ENCODE peak calls at places on chromosomes 13 and 19, in six cellular contexts. J is dorsolateral prefrontal cortex, X is foreskin fibroblast, N is ascending aorta, G is Caco-2, E is OCI-LY7. C is an unnamed sample.

GRCh38 chr13:92530364-92530763 is 696.2 kb upstream of the GPC6 start:
- DNase-seq in J (no peak), X (no peak), N (no peak), G (no peak), E (no peak), C (no peak)

GRCh38 chr13:103140001-103140671 is 73.9 kb upstream of the SLC10A2 start:
- DNase-seq in J (no peak), X (peak), N (no peak), G (no peak), E (peak), C (peak)

GRCh38 chr19:58584498-58585441 is 11.6 kb upstream of the MZF1 start:
- DNase-seq in J (no peak), X (no peak), N (no peak), G (no peak), E (no peak), C (no peak)

GRCh38 chr19:41804327-41804726 is 7.9 kb downstream of the CEACAM3 start:
- DNase-seq in J (no peak), X (no peak), N (no peak), G (no peak), E (peak), C (no peak)

GRCh38 chr13:94886191-94886590 is 173.8 kb upstream of the SOX21 start:
- DNase-seq in J (no peak), X (peak), N (no peak), G (no peak), E (no peak), C (peak)

GRCh38 chr19:35797663-35798062 is 15.0 kb downstream of the PRODH2 start:
- DNase-seq in J (peak), X (no peak), N (no peak), G (no peak), E (no peak), C (no peak)

GRCh38 chr19:49570997-49571676 is 9.2 kb downstream of the NOSIP start:
- DNase-seq in J (no peak), X (peak), N (no peak), G (peak), E (peak), C (no peak)

GRCh38 chr13:42312817-42313431 is 41.0 kb downstream of the AKAP11 start:
- DNase-seq in J (no peak), X (no peak), N (no peak), G (no peak), E (no peak), C (no peak)

GRCh38 chr13:102817907-102818306 is 19.0 kb downstream of the BIVM start:
- DNase-seq in J (no peak), X (peak), N (no peak), G (no peak), E (no peak), C (no peak)

GRCh38 chr13:84684804-84685203 is 802.5 kb upstream of the SLITRK1 start:
- DNase-seq in J (no peak), X (no peak), N (no peak), G (no peak), E (no peak), C (no peak)

GRCh38 chr13:67230774-67231480 is 791 bp upstream of the PCDH9 start:
- DNase-seq in J (peak), X (peak), N (no peak), G (peak), E (peak), C (no peak)

GRCh38 chr19:7680606-7681335 is at the start of gene TRAPPC5:
- DNase-seq in J (peak), X (peak), N (peak), G (peak), E (peak), C (no peak)
- TF ChIP-seq CTCF in J (peak), X (peak), N (peak), G (peak), E (peak), C (peak)

GRCh38 chr13:35703061-35703460 is 226.6 kb upstream of the MAB21L1 start:
- DNase-seq in J (no peak), X (peak), N (no peak), G (no peak), E (no peak), C (no peak)

GRCh38 chr13:35700661-35701060 is 224.2 kb upstream of the MAB21L1 start:
- DNase-seq in J (no peak), X (peak), N (no peak), G (no peak), E (no peak), C (peak)

GRCh38 chr13:35699805-35700204 is 223.3 kb upstream of the MAB21L1 start:
- DNase-seq in J (no peak), X (peak), N (no peak), G (no peak), E (no peak), C (peak)

GRCh38 chr13:35704331-35704730 is 227.8 kb upstream of the MAB21L1 start:
- DNase-seq in J (no peak), X (no peak), N (no peak), G (no peak), E (no peak), C (no peak)

GRCh38 chr13:35702316-35702715 is 225.8 kb upstream of the MAB21L1 start:
- DNase-seq in J (no peak), X (no peak), N (no peak), G (no peak), E (no peak), C (no peak)
- H3K4me3 ChIP-seq in J (no peak), X (no peak), N (no peak), G (no peak), E (no peak), C (no peak)

DNA sequence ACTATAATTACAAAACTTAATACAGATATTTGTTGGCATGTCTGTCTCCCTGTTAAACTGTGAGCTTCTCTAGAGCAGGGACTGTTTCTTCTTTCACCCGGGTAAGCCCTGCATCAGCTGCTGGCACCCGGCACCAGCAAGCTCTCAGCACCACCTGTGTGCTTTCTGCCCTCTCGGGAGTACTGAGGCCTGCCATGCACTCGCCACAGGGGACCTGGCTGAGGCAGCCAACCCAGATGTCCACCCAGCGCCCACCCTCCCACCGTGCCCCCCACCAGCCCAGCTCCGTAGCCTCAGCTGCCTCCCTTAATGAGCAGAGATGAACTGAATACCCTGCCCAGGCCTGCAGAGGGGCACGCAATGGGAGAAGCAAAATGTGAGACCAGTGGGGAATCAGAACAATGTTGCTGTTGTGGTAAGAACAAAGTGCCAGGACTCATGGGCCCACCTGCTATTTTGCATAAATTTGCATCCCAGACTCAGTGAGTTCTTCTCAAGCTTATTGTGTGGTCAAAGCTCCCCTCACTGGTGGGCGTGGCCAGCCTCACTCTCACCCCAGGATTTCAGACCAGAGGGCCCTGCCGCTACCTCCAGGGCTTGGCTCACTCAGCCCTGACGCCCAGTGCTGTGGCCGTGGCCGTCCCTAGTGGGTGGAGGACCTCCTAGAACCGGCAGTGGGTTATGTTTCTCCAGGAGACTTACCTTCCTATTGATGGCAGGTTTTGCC is 14.6 kb upstream of the SERPINE3 start:
- DNase-seq in J (peak), X (no peak), N (no peak), G (no peak), E (no peak), C (no peak)
- TF ChIP-seq CTCF in J (no peak), X (no peak), N (no peak), G (no peak), E (no peak), C (no peak)

GRCh38 chr13:44814144-44814543 is 175.1 kb downstream of the NUFIP1 start:
- DNase-seq in J (no peak), X (no peak), N (no peak), G (no peak), E (no peak), C (no peak)
- H3K4me3 ChIP-seq in J (no peak), X (no peak), N (no peak), G (no peak), E (no peak), C (no peak)

DNA sequence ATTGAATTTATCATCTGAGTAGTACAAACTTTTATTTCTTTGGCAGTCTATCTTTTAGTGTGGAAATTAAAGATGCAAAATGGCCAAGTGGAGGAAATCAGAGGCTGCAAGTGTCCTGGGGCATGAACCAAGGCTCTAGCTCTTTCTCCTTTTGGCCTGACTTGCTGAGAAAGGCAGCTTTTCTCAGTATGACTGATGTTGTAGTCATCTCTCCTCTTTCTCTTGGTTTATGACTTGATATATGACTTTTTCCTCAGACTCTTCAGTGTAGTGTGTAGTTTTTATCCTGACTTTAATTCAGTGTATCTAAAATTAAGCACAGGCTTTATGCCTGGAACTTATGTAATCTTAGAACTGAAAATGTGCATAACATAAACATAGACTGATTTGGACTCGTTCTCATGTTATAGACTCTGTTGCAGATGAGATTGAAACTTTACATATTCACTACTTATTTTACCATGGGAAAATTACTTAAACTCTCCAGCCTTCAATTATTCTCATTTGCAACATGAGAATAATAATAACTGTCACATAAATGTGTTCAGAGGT is 65.8 kb downstream of the SLITRK5 start:
- DNase-seq in J (no peak), X (no peak), N (no peak), G (no peak), E (no peak), C (no peak)
- TF ChIP-seq CTCF in J (no peak), X (no peak), N (no peak), G (no peak), E (no peak), C (no peak)

DNA sequence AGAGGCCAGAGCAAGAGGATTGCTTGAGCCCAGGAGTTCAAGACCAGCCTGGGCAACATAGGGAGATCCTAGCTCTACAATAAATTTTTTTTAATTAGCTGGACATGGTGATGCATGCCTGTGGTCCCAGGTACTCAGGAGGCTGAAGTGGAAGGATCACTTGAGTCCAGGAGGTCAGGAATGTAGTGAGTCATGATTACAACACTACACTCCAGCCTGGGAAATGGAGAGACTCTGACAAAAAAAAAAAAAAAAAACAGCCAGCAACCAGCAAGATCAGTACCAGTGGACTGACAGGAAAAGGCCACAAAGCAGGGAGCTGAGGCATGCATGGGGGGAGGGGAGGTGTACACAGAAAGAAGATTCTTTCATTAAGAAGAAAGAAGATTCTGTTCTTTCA is 52.7 kb upstream of the RFXAP start:
- DNase-seq in J (no peak), X (peak), N (no peak), G (no peak), E (no peak), C (peak)
- H3K4me3 ChIP-seq in J (no peak), X (no peak), N (no peak), G (no peak), E (no peak), C (no peak)

GRCh38 chr19:52567921-52568320 is 2.2 kb upstream of the ZNF701 start:
- DNase-seq in J (no peak), X (no peak), N (no peak), G (no peak), E (no peak), C (no peak)

GRCh38 chr19:52566588-52566987 is 3.5 kb upstream of the ZNF701 start:
- DNase-seq in J (no peak), X (peak), N (no peak), G (no peak), E (no peak), C (peak)

GRCh38 chr19:52566121-52566520 is 4.0 kb upstream of the ZNF701 start:
- DNase-seq in J (no peak), X (no peak), N (no peak), G (no peak), E (no peak), C (no peak)

GRCh38 chr19:52570005-52570861 is at the start of gene ZNF701:
- DNase-seq in J (peak), X (peak), N (peak), G (peak), E (peak), C (peak)
- TF ChIP-seq CTCF in J (peak), X (no peak), N (no peak), G (peak), E (no peak), C (peak)

DNA sequence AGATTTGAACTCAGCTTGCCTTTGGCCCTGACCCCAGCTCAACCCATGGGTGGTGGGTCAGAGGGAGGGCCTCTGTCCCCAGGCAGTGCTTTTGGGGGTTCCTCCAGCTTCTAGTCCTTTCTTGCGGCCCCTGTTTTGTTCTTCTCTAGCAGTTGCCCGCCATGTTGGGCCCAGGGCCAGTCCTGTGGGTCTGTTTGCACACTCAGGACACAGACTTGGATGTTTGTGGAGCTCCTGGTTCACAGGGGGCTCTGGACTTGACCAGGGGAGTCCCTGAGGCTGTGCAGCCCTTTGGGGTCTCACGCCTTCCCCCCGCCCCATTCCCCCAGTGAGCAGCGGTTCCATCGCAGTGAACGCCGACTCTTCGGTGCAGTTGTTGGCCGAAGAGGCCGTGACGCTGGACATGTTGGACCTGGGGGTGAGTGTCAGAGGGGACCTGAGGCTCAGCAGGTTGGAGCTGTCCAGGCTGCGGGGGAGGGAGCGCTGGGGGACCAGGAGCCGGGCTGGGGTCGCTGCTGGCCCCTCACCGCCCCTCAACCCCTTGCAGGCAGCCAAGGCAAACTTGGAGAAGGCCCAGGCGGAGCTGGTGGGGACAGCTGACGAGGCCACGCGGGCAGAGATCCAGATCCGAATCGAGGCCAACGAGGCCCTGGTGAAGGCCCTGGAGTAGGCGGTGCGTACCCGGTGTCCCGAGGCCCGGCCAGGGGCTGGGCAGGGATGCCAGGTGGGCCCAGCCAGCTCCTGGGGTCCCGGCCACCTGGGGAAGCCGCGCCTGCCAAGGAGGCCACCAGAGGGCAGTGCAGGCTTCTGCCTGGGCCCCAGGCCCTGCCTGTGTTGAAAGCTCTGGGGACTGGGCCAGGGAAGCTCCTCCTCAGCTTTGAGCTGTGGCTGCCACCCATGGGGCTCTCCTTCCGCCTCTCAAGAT is 2.5 kb downstream of the ATP5F1D start:
- DNase-seq in J (peak), X (peak), N (no peak), G (peak), E (peak), C (no peak)
- H3K4me3 ChIP-seq in J (peak), X (peak), N (peak), G (no peak), E (peak), C (peak)

GRCh38 chr13:28953714-28954113 is 133.6 kb downstream of the MTUS2 start:
- DNase-seq in J (no peak), X (no peak), N (no peak), G (no peak), E (no peak), C (no peak)
- TF ChIP-seq CTCF in J (no peak), X (no peak), N (no peak), G (no peak), E (peak), C (no peak)

GRCh38 chr19:3275068-3275582 is 50.7 kb downstream of the CELF5 start:
- DNase-seq in J (no peak), X (no peak), N (no peak), G (no peak), E (peak), C (no peak)
- H3K4me3 ChIP-seq in J (peak), X (peak), N (peak), G (peak), E (peak), C (peak)